ENCODE peak calls at places on chromosomes 16 and 17, in nine cellular contexts. N is heart left ventricle, C is endothelial cell, V is H9, P is fibroblast of mammary gland, T is A549, B is RWPE1, K is OCI-LY7, S is neural progenitor cell. H is an unnamed sample.
A peak's percentile ranks its signal among the peaks of the same experiment; 100 is the strongest.

GRCh38 chr16:88770459-88771293 is 14.3 kb downstream of the PIEZO1 start:
- DNase-seq in N (peak; percentile 77), C (no peak), V (peak; percentile 92), P (peak; percentile 54), T (no peak), B (peak; percentile 83), K (no peak), S (peak; percentile 93), H (no peak)

GRCh38 chr17:80596760-80597608 is 52.3 kb downstream of the RPTOR start:
- DNase-seq in N (no peak), C (no peak), V (no peak), P (peak; percentile 33), T (no peak), B (peak; percentile 83), K (no peak), S (no peak), H (no peak)

GRCh38 chr16:2675021-2675420 is 7.3 kb upstream of the KCTD5 start:
- DNase-seq in N (no peak), C (no peak), V (no peak), P (no peak), T (no peak), B (no peak), K (no peak), S (no peak), H (no peak)

GRCh38 chr17:41540921-41541625 is 13.0 kb upstream of the KRT19 start:
- DNase-seq in N (no peak), C (no peak), V (no peak), P (no peak), T (no peak), B (peak; percentile 55), K (no peak), S (no peak), H (no peak)

GRCh38 chr17:19938736-19939135 is 38.9 kb downstream of the AKAP10 start:
- DNase-seq in N (no peak), C (no peak), V (no peak), P (no peak), T (no peak), B (no peak), K (no peak), S (no peak), H (no peak)

GRCh38 chr17:59616253-59616920 is 3.3 kb upstream of the CLTC start:
- DNase-seq in N (no peak), C (no peak), V (no peak), P (no peak), T (no peak), B (no peak), K (no peak), S (no peak), H (no peak)

GRCh38 chr17:61385869-61386245 is 13.8 kb upstream of the TBX2 start:
- DNase-seq in N (no peak), C (no peak), V (no peak), P (peak; percentile 87), T (no peak), B (no peak), K (no peak), S (no peak), H (no peak)

GRCh38 chr17:263773-264172 is 82.3 kb upstream of the DOC2B start:
- DNase-seq in N (peak; percentile 12), C (no peak), V (no peak), P (no peak), T (no peak), B (no peak), K (no peak), S (no peak), H (peak; percentile 51)

GRCh38 chr16:23414731-23415130 is 38.3 kb downstream of the COG7 start:
- DNase-seq in N (no peak), C (no peak), V (no peak), P (no peak), T (no peak), B (no peak), K (no peak), S (no peak), H (no peak)

GRCh38 chr17:39194089-39194984 is 3.1 kb downstream of the CACNB1 start:
- DNase-seq in N (peak; percentile 80), C (peak; percentile 56), V (peak; percentile 93), P (peak; percentile 65), T (peak; percentile 84), B (no peak), K (no peak), S (peak; percentile 81), H (no peak)

GRCh38 chr17:72299092-72299491 is 178.3 kb downstream of the SOX9 start:
- DNase-seq in N (no peak), C (no peak), V (no peak), P (no peak), T (no peak), B (no peak), K (no peak), S (no peak), H (no peak)

GRCh38 chr17:39231587-39232551 is 6.1 kb upstream of the STAC2 start:
- DNase-seq in N (peak; percentile 59), C (peak; percentile 70), V (peak; percentile 89), P (peak; percentile 38), T (peak; percentile 76), B (no peak), K (peak; percentile 85), S (peak; percentile 78), H (no peak)

DNA sequence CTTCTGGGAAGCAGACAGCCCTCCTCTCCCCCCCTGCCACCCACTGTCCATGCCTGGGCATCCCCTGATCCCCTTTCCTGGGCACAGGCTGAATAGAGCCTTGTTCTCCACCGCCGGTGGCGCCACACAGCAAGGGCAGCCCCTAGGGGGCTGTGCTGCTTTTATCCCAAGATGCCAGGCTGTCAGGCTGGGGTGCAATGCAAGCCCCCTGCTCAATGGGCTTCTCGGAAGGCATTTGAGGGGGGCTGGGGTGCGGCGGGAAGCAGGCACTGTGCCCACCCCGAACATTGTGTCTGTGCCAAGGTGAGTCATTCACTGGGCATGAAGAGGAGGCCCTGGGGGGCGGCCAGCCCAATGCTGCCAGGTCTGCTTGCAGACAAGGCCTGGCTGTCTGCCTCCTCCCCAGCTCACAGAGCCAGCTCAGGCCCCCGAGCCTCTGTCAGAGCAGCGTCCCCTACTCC is 1.5 kb upstream of the GFAP start:
- DNase-seq in N (peak; percentile 82), C (no peak), V (no peak), P (peak; percentile 19), T (no peak), B (peak; percentile 64), K (no peak), S (no peak), H (peak; percentile 92)
- TF ChIP-seq CTCF in N (no peak), C (no peak), V (no peak), P (no peak), T (no peak), B (no peak), K (no peak), S (no peak), H (peak; percentile 44)

DNA sequence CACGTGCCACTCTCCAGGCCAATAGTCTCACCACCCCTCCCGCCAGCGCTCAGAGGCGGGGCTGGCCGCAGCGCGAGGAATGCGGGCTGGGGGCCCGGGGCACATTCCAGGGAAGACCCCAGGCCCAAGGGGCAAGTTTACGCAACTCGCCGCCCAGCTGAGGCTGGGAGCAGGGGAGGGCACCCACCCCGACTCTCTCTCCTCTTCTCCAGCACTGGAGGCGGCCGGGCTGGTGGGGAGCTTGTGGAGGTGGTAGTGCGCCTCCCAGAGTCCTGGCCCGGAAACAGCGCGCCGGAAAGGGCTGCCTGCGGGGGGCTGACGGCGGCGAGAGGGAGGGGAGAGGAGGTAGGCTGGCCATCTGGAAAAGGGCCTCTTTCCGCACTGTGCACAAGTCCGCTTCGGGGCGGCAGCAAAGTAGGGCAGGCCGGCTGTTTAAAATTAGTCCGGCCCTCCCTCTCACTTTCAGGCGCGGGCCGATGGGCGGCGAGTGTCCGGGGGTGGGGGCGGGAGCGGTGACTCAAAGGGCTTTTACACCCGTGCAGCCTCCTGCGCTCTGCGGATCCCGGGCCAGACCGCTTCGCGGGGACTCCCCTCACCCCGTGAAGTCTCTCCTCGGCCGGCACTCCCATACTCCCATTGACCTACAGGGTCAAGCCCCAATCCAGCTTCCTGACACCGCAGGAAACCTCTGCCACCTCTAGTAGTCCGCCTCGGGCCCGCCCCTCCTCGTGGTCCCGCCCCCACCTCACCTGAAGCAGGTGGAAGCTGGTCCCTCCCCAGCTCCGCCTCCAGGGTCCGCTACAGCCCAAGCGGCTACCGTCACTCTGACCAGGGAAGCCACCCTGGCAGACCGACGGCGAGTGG is 968 bp downstream of the FHOD1 start:
- DNase-seq in N (peak; percentile 88), C (peak; percentile 81), V (peak; percentile 98), P (peak; percentile 90), T (peak; percentile 56), B (peak; percentile 82), K (peak; percentile 62), S (peak; percentile 90), H (peak; percentile 88)
- TF ChIP-seq CTCF in N (peak; percentile 37), C (no peak), V (peak; percentile 56), P (peak; percentile 13), T (peak; percentile 50), B (peak; percentile 63), K (peak; percentile 72), S (peak; percentile 62), H (peak; percentile 76)

GRCh38 chr17:29042679-29043538 is at the start of gene PIPOX:
- DNase-seq in N (peak; percentile 50), C (peak; percentile 50), V (peak; percentile 96), P (peak; percentile 19), T (no peak), B (no peak), K (peak; percentile 54), S (peak; percentile 92), H (no peak)
- TF ChIP-seq CTCF in N (no peak), C (no peak), V (peak; percentile 66), P (no peak), T (no peak), B (no peak), K (no peak), S (peak; percentile 60), H (peak; percentile 67)

GRCh38 chr16:84959045-84959576 is 52.2 kb downstream of the ZDHHC7 start:
- DNase-seq in N (no peak), C (peak; percentile 27), V (no peak), P (no peak), T (peak; percentile 60), B (no peak), K (no peak), S (no peak), H (no peak)
- TF ChIP-seq CTCF in N (no peak), C (peak; percentile 41), V (peak; percentile 56), P (peak; percentile 7), T (peak; percentile 18), B (no peak), K (peak; percentile 51), S (peak; percentile 37), H (peak; percentile 49)